ENCODE peak calls at places on chromosomes 2 and 18, in five cellular contexts. H, F, R, W and S are unnamed samples.

GRCh38 chr2:73291093-73291460 is 2.3 kb downstream of the EGR4 start:
- DNase-seq in H (peak; percentile 65), F (peak; percentile 73), R (peak; percentile 59), W (peak; percentile 36), S (no peak)

GRCh38 chr2:19540739-19541503 is 182.5 kb upstream of the OSR1 start:
- DNase-seq in H (no peak), F (no peak), R (no peak), W (peak; percentile 82), S (no peak)

GRCh38 chr2:198499539-198499938 is 695.1 kb downstream of the PLCL1 start:
- DNase-seq in H (no peak), F (no peak), R (no peak), W (peak; percentile 25), S (no peak)

GRCh38 chr2:32135409-32135808 is 30.3 kb upstream of the SLC30A6 start:
- DNase-seq in H (no peak), F (no peak), R (peak; percentile 35), W (peak; percentile 77), S (no peak)

GRCh38 chr2:147451131-147451530 is 393.7 kb upstream of the ACVR2A start:
- DNase-seq in H (no peak), F (no peak), R (no peak), W (no peak), S (no peak)

GRCh38 chr2:151720521-151720920 is 13.8 kb downstream of the NEB start:
- DNase-seq in H (no peak), F (no peak), R (no peak), W (no peak), S (no peak)

GRCh38 chr2:120109186-120110061 is 96.5 kb downstream of the EPB41L5 start:
- DNase-seq in H (no peak), F (no peak), R (peak; percentile 9), W (peak; percentile 29), S (no peak)

GRCh38 chr2:144358979-144359541 is 160.9 kb downstream of the ZEB2 start:
- DNase-seq in H (no peak), F (no peak), R (no peak), W (peak; percentile 66), S (no peak)

GRCh38 chr2:20501974-20502373 is 55.1 kb downstream of the RHOB start:
- DNase-seq in H (no peak), F (no peak), R (no peak), W (peak; percentile 89), S (no peak)

GRCh38 chr2:98446850-98447249 is 2.2 kb downstream of the INPP4A start:
- DNase-seq in H (no peak), F (no peak), R (no peak), W (no peak), S (no peak)

GRCh38 chr18:44651453-44651852 is 29.2 kb upstream of the SETBP1 start:
- DNase-seq in H (no peak), F (no peak), R (peak; percentile 7), W (peak; percentile 86), S (no peak)

GRCh38 chr2:101566632-101567228 is 91.8 kb upstream of the RFX8 start:
- DNase-seq in H (no peak), F (no peak), R (no peak), W (no peak), S (no peak)

GRCh38 chr2:189580662-189581353 is at the start of gene SLC40A1:
- DNase-seq in H (peak; percentile 90), F (peak; percentile 72), R (peak; percentile 69), W (peak; percentile 48), S (peak; percentile 38)

DNA sequence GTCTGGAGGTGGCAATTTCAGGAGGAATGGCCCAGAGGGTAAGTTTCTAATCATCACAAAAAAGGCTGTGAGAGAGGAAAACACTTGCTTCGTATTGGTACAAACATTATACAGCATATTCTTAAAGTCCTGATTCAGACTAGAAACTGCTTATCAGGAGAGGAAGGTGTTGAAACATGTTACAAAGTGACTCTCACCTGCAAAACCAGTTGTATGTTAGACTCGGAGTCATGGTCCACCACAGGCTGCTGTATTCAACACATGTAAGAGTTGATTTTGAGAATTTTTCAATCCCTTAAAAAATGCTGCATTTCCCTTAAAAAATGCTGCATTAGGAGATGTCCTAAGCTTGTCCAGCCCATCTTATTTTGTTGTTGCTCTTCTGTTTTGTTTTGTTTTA is 61.5 kb downstream of the MBP start:
- DNase-seq in H (no peak), F (no peak), R (no peak), W (no peak), S (no peak)
- H3K27ac ChIP-seq in H (no peak overlapping the region), F (peak overlapping the region; percentile 20), R (no peak overlapping the region), W (peak overlapping the region; percentile 91), S (no peak overlapping the region)

DNA sequence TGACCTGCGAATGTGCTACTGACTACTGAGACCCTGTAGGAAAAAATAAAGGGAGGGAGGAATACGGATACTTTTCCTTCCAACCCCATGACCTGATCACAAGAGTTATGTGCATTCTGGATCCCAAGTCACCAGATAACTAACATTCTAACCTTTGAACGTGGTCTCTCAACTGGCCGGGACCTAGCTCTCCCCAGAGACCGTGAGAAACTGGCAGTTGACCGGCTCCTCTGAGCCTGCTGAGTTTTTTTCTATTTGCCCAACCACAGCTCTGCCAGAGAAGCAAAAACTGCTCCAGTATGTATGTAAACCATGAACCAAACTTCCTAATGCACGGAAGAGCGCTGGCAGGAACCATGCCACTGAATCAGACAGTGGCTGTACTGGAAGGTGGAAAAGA is 47.5 kb upstream of the PTMA start:
- DNase-seq in H (no peak), F (no peak), R (no peak), W (no peak), S (no peak)
- H3K27ac ChIP-seq in H (no peak overlapping the region), F (no peak overlapping the region), R (no peak overlapping the region), W (no peak overlapping the region), S (no peak overlapping the region)

DNA sequence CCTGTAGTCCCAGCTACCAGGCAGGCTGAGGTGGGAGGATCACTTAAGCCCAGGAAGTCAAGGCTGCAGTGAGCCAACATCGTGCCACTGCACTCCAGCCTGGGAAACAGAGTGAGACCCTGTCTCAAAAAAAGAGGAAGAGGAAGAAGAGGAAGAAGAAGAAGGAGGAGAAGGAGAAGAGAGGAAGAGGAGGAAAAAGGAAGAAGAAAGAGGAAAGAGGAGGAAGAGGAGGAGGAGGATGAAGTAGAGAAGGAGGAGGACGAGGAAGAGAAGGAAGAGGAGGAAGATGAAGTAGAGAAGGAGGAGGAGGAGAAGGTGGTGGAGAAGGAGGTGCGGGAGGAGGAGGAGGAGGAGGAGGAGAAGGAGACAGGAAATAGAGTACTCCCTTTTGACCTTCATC is 38.0 kb downstream of the CFAP210 start:
- DNase-seq in H (no peak), F (no peak), R (no peak), W (no peak), S (no peak)
- H3K27ac ChIP-seq in H (no peak overlapping the region), F (no peak overlapping the region), R (no peak overlapping the region), W (no peak overlapping the region), S (no peak overlapping the region)

GRCh38 chr2:213152065-213152794 is 818 bp upstream of the IKZF2 start:
- DNase-seq in H (peak; percentile 75), F (no peak), R (peak; percentile 26), W (peak; percentile 69), S (peak; percentile 46)
- H3K27ac ChIP-seq in H (peak overlapping the region; percentile 89), F (peak overlapping the region; percentile 29), R (no peak overlapping the region), W (peak overlapping the region; percentile 81), S (peak overlapping the region; percentile 90)

GRCh38 chr2:232520489-232520888 is 301 bp downstream of the PRSS56 start:
- DNase-seq in H (no peak), F (no peak), R (no peak), W (no peak), S (no peak)
- H3K27ac ChIP-seq in H (no peak overlapping the region), F (no peak overlapping the region), R (no peak overlapping the region), W (no peak overlapping the region), S (no peak overlapping the region)

DNA sequence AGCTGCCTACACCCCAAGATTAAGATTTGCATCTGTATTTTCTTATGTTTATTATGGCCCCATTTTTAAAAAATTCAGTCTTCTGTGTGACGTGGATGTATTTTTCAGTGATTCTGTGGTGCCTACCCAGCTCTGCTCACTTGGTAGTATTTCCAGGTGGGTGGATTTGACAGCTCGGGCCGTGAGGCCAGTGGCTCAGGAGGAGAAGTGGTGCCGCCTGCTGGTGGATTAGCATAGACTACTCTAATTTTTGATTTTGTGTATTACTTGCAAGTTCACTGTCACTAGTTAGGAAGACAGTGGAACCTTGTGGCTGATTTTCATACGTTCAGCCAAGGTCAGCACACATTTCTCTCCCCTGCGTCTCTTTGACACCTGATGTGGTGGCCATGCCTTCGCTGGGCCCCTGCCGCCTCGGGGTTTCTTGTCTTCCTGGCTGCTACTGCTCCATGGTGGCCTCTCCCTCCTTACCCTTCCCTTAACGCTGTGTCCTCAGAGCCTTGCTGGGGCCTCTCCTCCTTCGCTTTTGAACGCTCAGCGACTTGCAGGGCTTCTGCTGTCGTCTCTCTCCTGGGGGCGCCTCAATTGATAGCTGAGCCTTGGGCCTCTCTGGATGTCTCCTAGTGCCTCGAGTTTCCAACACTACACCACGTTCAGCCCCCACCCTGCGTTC is 89.4 kb downstream of the DGKD start:
- DNase-seq in H (peak; percentile 81), F (peak; percentile 88), R (peak; percentile 76), W (peak; percentile 52), S (no peak)
- H3K27ac ChIP-seq in H (no peak overlapping the region), F (no peak overlapping the region), R (no peak overlapping the region), W (no peak overlapping the region), S (no peak overlapping the region)